ENCODE peak calls at places on chromosomes 4 and X, in seven cellular contexts. O, I, R, N, V, E and H are unnamed samples.

GRCh38 chr4:184328022-184328736 is 110.5 kb upstream of the ENPP6 start:
- DNase-seq in O (no peak), I (no peak), R (no peak), N (no peak), V (peak; percentile 32), E (peak; percentile 97), H (no peak)

GRCh38 chr4:1290165-1290977 is 680 bp downstream of the MAEA start:
- DNase-seq in O (peak; percentile 20), I (no peak), R (no peak), N (no peak), V (no peak), E (no peak), H (peak; percentile 4)

GRCh38 chrX:139932901-139933796 is at the start of gene ATP11C:
- DNase-seq in O (peak; percentile 82), I (peak; percentile 56), R (peak; percentile 70), N (peak; percentile 89), V (peak; percentile 73), E (peak; percentile 46), H (peak; percentile 83)

GRCh38 chr4:88674565-88674964 is 23.1 kb downstream of the NAP1L5 start:
- DNase-seq in O (no peak), I (no peak), R (no peak), N (no peak), V (no peak), E (no peak), H (peak; percentile 70)

GRCh38 chr4:110119347-110119746 is 79.1 kb downstream of the ELOVL6 start:
- DNase-seq in O (no peak), I (no peak), R (no peak), N (no peak), V (no peak), E (no peak), H (no peak)

GRCh38 chr4:138448169-138448568 is 206.0 kb upstream of the SLC7A11 start:
- DNase-seq in O (no peak), I (no peak), R (no peak), N (no peak), V (no peak), E (no peak), H (no peak)

GRCh38 chr4:13694256-13694655 is 66.7 kb upstream of the BOD1L1 start:
- DNase-seq in O (no peak), I (no peak), R (no peak), N (no peak), V (no peak), E (no peak), H (no peak)

GRCh38 chrX:16855363-16856075 is 14.6 kb downstream of the RBBP7 start:
- DNase-seq in O (no peak), I (no peak), R (no peak), N (no peak), V (no peak), E (no peak), H (no peak)

GRCh38 chr4:6095023-6095817 is 77.0 kb upstream of the C4orf50 start:
- DNase-seq in O (no peak), I (no peak), R (no peak), N (no peak), V (no peak), E (no peak), H (peak; percentile 4)

GRCh38 chr4:88765729-88766128 is 68.1 kb upstream of the NAP1L5 start:
- DNase-seq in O (no peak), I (peak; percentile 15), R (no peak), N (no peak), V (no peak), E (no peak), H (peak; percentile 84)

GRCh38 chr4:4344915-4345527 is 41.9 kb upstream of the NSG1 start:
- DNase-seq in O (no peak), I (no peak), R (no peak), N (no peak), V (no peak), E (peak; percentile 49), H (no peak)
- TF ChIP-seq RFX5 in O (no peak), I (no peak), R (no peak), N (no peak), V (no peak), E (no peak), H (no peak)

GRCh38 chrX:149871940-149872339 is 9.0 kb upstream of the MAGEA8 start:
- DNase-seq in O (peak; percentile 53), I (no peak), R (peak; percentile 10), N (peak; percentile 52), V (peak; percentile 58), E (peak; percentile 13), H (no peak)
- TF ChIP-seq RFX5 in O (no peak), I (no peak), R (no peak), N (no peak), V (no peak), E (no peak), H (no peak)

GRCh38 chrX:2516612-2517011 is 15.8 kb upstream of the DHRSX start:
- DNase-seq in O (no peak), I (no peak), R (no peak), N (no peak), V (no peak), E (peak; percentile 66), H (no peak)
- TF ChIP-seq RFX5 in O (no peak), I (no peak), R (no peak), N (no peak), V (no peak), E (no peak), H (no peak)

GRCh38 chr4:166315721-166316467 is 442.9 kb downstream of the TLL1 start:
- DNase-seq in O (no peak), I (no peak), R (no peak), N (no peak), V (no peak), E (no peak), H (no peak)

GRCh38 chr4:166323250-166323649 is 450.2 kb downstream of the TLL1 start:
- DNase-seq in O (no peak), I (no peak), R (no peak), N (no peak), V (no peak), E (no peak), H (no peak)

GRCh38 chr4:166324321-166324720 is 451.3 kb downstream of the TLL1 start:
- DNase-seq in O (no peak), I (no peak), R (peak; percentile 38), N (peak; percentile 3), V (peak; percentile 63), E (no peak), H (no peak)

DNA sequence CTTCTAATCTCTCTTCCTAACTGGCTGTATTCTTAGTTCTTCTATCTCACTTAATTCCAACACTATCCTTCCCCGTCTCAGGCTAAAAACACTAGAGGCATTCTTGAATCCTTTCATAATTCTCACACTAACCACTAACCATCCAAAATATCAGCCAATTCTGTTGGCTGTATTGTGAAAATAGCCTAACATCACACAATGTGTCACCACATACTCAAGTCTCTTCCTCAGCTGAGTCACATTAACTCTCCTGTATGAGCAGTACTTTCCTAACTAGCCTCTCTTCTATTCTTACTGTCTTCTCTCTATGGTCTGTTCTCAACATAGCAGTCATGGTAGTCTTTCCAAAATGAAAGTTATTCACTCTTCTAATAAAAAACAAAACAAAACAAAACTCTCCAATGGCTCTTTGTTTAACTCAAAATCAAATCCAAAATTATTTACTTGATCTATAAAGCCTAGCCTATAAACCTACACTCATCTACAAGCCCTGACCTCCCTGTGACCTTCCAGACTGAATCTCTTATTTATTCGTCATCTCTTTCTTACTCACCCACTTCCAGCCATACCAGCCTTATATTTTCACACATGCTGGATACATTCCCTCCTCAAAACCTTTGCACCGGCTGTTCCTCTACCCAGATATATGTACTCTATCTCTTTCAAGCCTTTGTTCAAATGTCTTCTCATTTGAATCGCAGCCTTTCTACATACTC is 445.9 kb downstream of the TLL1 start:
- DNase-seq in O (no peak), I (no peak), R (no peak), N (no peak), V (no peak), E (no peak), H (peak; percentile 0)
- TF ChIP-seq RFX5 in O (no peak), I (no peak), R (no peak), N (no peak), V (no peak), E (no peak), H (no peak)

GRCh38 chrX:22730542-22730941 is 269.2 kb upstream of the DDX53 start:
- DNase-seq in O (no peak), I (no peak), R (no peak), N (no peak), V (no peak), E (no peak), H (no peak)
- TF ChIP-seq RFX5 in O (no peak), I (no peak), R (no peak), N (no peak), V (no peak), E (no peak), H (no peak)

GRCh38 chrX:973010-973409 is 239.4 kb downstream of the CRLF2 start:
- DNase-seq in O (no peak), I (no peak), R (no peak), N (no peak), V (no peak), E (no peak), H (no peak)
- TF ChIP-seq RFX5 in O (no peak), I (no peak), R (no peak), N (no peak), V (no peak), E (no peak), H (no peak)

GRCh38 chr4:70841951-70842350 is 2.3 kb upstream of the GRSF1 start:
- DNase-seq in O (no peak), I (no peak), R (no peak), N (no peak), V (no peak), E (no peak), H (no peak)
- TF ChIP-seq RFX5 in O (no peak), I (no peak), R (no peak), N (no peak), V (no peak), E (no peak), H (no peak)